ENCODE peak calls at places on chromosomes 2 and 18, in six cellular contexts. One of them, this sample, is unnamed.

GRCh38 chr2:37928377-37928776 is 3.3 kb downstream of the RMDN2 start:
- DNase-seq in lower lobe of right lung: no peak
- DNase-seq in heart right ventricle: no peak
- DNase-seq in right cardiac atrium: no peak
- DNase-seq in OCI-LY7: no peak
- DNase-seq in neural progenitor cell: no peak
- DNase-seq in this sample: no peak

GRCh38 chr2:143616452-143616851 is 487.2 kb downstream of the ARHGAP15 start:
- DNase-seq in lower lobe of right lung: no peak
- DNase-seq in heart right ventricle: no peak
- DNase-seq in right cardiac atrium: no peak
- DNase-seq in OCI-LY7: no peak
- DNase-seq in neural progenitor cell: no peak
- DNase-seq in this sample: no peak

GRCh38 chr18:7723558-7723957 is 156.4 kb downstream of the PTPRM start:
- DNase-seq in lower lobe of right lung: no peak
- DNase-seq in heart right ventricle: no peak
- DNase-seq in right cardiac atrium: no peak
- DNase-seq in OCI-LY7: no peak
- DNase-seq in neural progenitor cell: no peak
- DNase-seq in this sample: no peak

GRCh38 chr2:222477962-222478608 is 53.7 kb downstream of the SGPP2 start:
- DNase-seq in lower lobe of right lung: no peak
- DNase-seq in heart right ventricle: no peak
- DNase-seq in right cardiac atrium: no peak
- DNase-seq in OCI-LY7: no peak
- DNase-seq in neural progenitor cell: peak; percentile 74
- DNase-seq in this sample: no peak

GRCh38 chr2:207805566-207806226 is 36.0 kb upstream of the FZD5 start:
- DNase-seq in lower lobe of right lung: no peak
- DNase-seq in heart right ventricle: no peak
- DNase-seq in right cardiac atrium: no peak
- DNase-seq in OCI-LY7: no peak
- DNase-seq in neural progenitor cell: no peak
- DNase-seq in this sample: no peak

GRCh38 chr2:172288603-172289002 is 138.8 kb upstream of the ITGA6 start:
- DNase-seq in lower lobe of right lung: no peak
- DNase-seq in heart right ventricle: no peak
- DNase-seq in right cardiac atrium: no peak
- DNase-seq in OCI-LY7: no peak
- DNase-seq in neural progenitor cell: no peak
- DNase-seq in this sample: no peak

GRCh38 chr2:25664531-25665307 is 8.7 kb downstream of the DTNB start:
- DNase-seq in lower lobe of right lung: peak; percentile 57
- DNase-seq in heart right ventricle: peak; percentile 59
- DNase-seq in right cardiac atrium: peak; percentile 76
- DNase-seq in OCI-LY7: peak; percentile 55
- DNase-seq in neural progenitor cell: peak; percentile 79
- DNase-seq in this sample: no peak

GRCh38 chr2:190948671-190949070 is 65.3 kb downstream of the STAT1 start:
- DNase-seq in lower lobe of right lung: no peak
- DNase-seq in heart right ventricle: no peak
- DNase-seq in right cardiac atrium: peak; percentile 64
- DNase-seq in OCI-LY7: no peak
- DNase-seq in neural progenitor cell: no peak
- DNase-seq in this sample: no peak

GRCh38 chr2:43890855-43891254 is 52.1 kb downstream of the ABCG8 start:
- DNase-seq in lower lobe of right lung: no peak
- DNase-seq in heart right ventricle: no peak
- DNase-seq in right cardiac atrium: no peak
- DNase-seq in OCI-LY7: no peak
- DNase-seq in neural progenitor cell: no peak
- DNase-seq in this sample: no peak

GRCh38 chr18:21361297-21361880 is 119.4 kb downstream of the GREB1L start:
- DNase-seq in lower lobe of right lung: no peak
- DNase-seq in heart right ventricle: no peak
- DNase-seq in right cardiac atrium: no peak
- DNase-seq in OCI-LY7: no peak
- DNase-seq in neural progenitor cell: peak; percentile 62
- DNase-seq in this sample: no peak

GRCh38 chr2:233349005-233349998 is 5.0 kb upstream of the DGKD start:
- DNase-seq in lower lobe of right lung: peak; percentile 57
- DNase-seq in heart right ventricle: peak; percentile 63
- DNase-seq in right cardiac atrium: peak; percentile 61
- DNase-seq in OCI-LY7: peak; percentile 91
- DNase-seq in neural progenitor cell: no peak
- DNase-seq in this sample: no peak

GRCh38 chr2:3187467-3187866 is 190.2 kb downstream of the EIPR1 start:
- DNase-seq in lower lobe of right lung: peak; percentile 12
- DNase-seq in heart right ventricle: no peak
- DNase-seq in right cardiac atrium: no peak
- DNase-seq in OCI-LY7: no peak
- DNase-seq in neural progenitor cell: no peak
- DNase-seq in this sample: no peak

GRCh38 chr18:23650963-23651927 is 11.5 kb downstream of the ANKRD29 start:
- DNase-seq in lower lobe of right lung: no peak
- DNase-seq in heart right ventricle: no peak
- DNase-seq in right cardiac atrium: no peak
- DNase-seq in OCI-LY7: no peak
- DNase-seq in neural progenitor cell: no peak
- DNase-seq in this sample: peak; percentile 67

GRCh38 chr2:62112192-62112591 is 83.7 kb upstream of the B3GNT2 start:
- DNase-seq in lower lobe of right lung: no peak
- DNase-seq in heart right ventricle: no peak
- DNase-seq in right cardiac atrium: no peak
- DNase-seq in OCI-LY7: no peak
- DNase-seq in neural progenitor cell: peak; percentile 26
- DNase-seq in this sample: peak; percentile 17

GRCh38 chr18:49339146-49339545 is 121.3 kb downstream of the DYM start:
- DNase-seq in lower lobe of right lung: no peak
- DNase-seq in heart right ventricle: no peak
- DNase-seq in right cardiac atrium: no peak
- DNase-seq in OCI-LY7: no peak
- DNase-seq in neural progenitor cell: no peak
- DNase-seq in this sample: no peak

GRCh38 chr18:55419939-55420664 is 167.9 kb downstream of the TCF4 start:
- DNase-seq in lower lobe of right lung: no peak
- DNase-seq in heart right ventricle: no peak
- DNase-seq in right cardiac atrium: no peak
- DNase-seq in OCI-LY7: no peak
- DNase-seq in neural progenitor cell: peak; percentile 46
- DNase-seq in this sample: no peak

GRCh38 chr2:158779621-158780020 is 15.5 kb upstream of the DAPL1 start:
- DNase-seq in lower lobe of right lung: no peak
- DNase-seq in heart right ventricle: no peak
- DNase-seq in right cardiac atrium: no peak
- DNase-seq in OCI-LY7: no peak
- DNase-seq in neural progenitor cell: no peak
- DNase-seq in this sample: no peak

GRCh38 chr2:103008586-103008985 is 246.8 kb downstream of the TMEM182 start:
- DNase-seq in lower lobe of right lung: no peak
- DNase-seq in heart right ventricle: no peak
- DNase-seq in right cardiac atrium: no peak
- DNase-seq in OCI-LY7: no peak
- DNase-seq in neural progenitor cell: peak; percentile 57
- DNase-seq in this sample: no peak

GRCh38 chr2:47073641-47074040 is 81.5 kb downstream of the STPG4 start:
- DNase-seq in lower lobe of right lung: no peak
- DNase-seq in heart right ventricle: no peak
- DNase-seq in right cardiac atrium: peak; percentile 61
- DNase-seq in OCI-LY7: no peak
- DNase-seq in neural progenitor cell: no peak
- DNase-seq in this sample: no peak

DNA sequence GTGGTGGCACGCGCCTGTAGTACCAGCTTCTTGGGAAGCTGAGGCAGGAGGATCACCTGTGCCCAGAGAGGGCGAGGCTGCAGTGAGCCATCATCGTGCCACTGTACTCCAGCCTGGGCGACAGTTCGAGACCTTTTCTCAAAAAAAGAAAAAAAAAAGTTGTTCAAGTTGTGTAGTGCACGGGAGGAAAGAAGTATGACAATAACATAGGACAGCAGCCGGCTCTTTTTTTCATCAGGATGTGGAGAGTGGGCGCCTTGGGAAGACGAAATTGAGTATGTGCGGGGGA is 36.5 kb downstream of the PCBP1 start:
- DNase-seq in lower lobe of right lung: no peak
- DNase-seq in heart right ventricle: no peak
- DNase-seq in right cardiac atrium: no peak
- DNase-seq in OCI-LY7: no peak
- DNase-seq in neural progenitor cell: no peak
- DNase-seq in this sample: no peak
- H3K4me3 ChIP-seq in lower lobe of right lung: peak overlapping the region; percentile 65
- H3K4me3 ChIP-seq in heart right ventricle: peak overlapping the region; percentile 45
- H3K4me3 ChIP-seq in right cardiac atrium: peak overlapping the region; percentile 72
- H3K4me3 ChIP-seq in OCI-LY7: peak overlapping the region; percentile 63
- H3K4me3 ChIP-seq in neural progenitor cell: peak overlapping the region; percentile 71
- H3K4me3 ChIP-seq in this sample: no peak overlapping the region

DNA sequence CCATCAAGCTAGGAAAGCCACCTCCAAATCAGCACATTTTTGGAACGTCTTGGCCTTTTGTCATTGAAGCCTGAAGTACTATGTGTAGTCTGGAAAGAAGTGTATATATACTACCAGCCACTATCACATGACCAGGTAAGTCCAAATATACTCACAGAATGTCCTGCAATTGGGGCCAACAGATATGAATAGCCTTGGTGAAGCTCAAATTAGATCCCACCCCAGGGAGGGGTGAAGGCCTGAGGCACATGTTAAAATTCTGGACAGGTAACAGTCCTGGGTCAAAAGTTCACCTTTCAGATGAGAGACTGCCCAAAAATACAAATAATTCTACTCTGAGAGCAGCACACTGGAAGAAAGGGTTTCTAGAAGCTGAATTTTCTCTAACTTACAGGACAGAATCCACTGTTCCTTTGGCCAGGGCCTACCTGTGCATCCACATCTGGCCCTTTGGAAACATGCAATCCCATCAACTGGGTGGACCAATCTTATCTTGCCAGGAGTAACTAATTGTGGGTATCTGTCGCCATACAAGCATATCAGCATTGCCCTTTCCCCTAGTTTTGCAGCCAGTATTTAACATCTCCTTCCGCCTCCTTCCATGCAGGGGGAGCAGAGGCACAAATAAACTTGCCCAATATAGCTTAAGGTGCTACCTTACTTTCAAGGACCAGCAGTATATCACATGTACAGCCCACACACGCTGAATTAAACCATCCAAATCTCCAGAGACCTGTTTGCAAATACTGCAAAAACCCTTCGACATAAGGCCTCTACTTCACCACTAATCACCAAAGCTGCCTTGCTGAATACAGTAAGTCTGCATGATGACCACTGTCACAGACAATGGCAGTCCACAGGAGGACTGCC is 67.8 kb downstream of the EIF5B start:
- DNase-seq in lower lobe of right lung: no peak
- DNase-seq in heart right ventricle: no peak
- DNase-seq in right cardiac atrium: no peak
- DNase-seq in OCI-LY7: no peak
- DNase-seq in neural progenitor cell: no peak
- DNase-seq in this sample: no peak
- H3K4me3 ChIP-seq in lower lobe of right lung: no peak overlapping the region
- H3K4me3 ChIP-seq in heart right ventricle: no peak overlapping the region
- H3K4me3 ChIP-seq in right cardiac atrium: no peak overlapping the region
- H3K4me3 ChIP-seq in OCI-LY7: no peak overlapping the region
- H3K4me3 ChIP-seq in neural progenitor cell: no peak overlapping the region
- H3K4me3 ChIP-seq in this sample: no peak overlapping the region

DNA sequence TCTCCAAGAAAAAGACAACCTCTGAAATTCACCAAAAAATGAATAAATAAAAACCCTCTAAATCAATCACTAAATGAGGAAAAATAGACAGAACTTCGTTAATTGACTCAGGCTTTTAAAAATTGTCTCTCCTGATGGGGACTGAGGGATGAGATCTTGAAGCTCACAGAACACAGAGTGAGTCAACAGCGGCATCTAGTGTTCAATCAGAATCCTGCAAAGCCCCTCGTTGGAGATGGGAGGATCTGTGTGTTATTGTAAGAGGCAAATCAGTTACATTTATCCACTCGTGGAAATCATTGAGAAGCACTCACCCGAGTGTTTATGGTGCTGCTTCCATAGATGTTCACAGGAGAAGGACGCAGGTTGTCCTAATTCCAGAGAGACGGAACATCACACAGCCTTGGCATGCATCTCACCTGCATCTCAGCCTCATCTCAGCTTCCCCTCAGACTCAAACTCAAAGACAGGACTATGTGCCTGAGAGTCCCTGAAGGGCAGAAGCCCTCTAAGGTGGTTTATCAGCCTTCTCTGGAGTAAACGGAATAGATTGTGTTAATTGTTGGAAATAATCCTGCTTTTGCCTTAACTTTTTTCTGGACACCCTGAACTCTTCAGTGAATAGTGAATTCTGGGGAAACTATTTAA is 82.0 kb downstream of the MREG start:
- DNase-seq in lower lobe of right lung: no peak
- DNase-seq in heart right ventricle: peak; percentile 61
- DNase-seq in right cardiac atrium: peak; percentile 58
- DNase-seq in OCI-LY7: peak; percentile 71
- DNase-seq in neural progenitor cell: peak; percentile 74
- DNase-seq in this sample: no peak
- H3K4me3 ChIP-seq in lower lobe of right lung: peak overlapping the region; percentile 24
- H3K4me3 ChIP-seq in heart right ventricle: no peak overlapping the region
- H3K4me3 ChIP-seq in right cardiac atrium: no peak overlapping the region
- H3K4me3 ChIP-seq in OCI-LY7: no peak overlapping the region
- H3K4me3 ChIP-seq in neural progenitor cell: no peak overlapping the region
- H3K4me3 ChIP-seq in this sample: no peak overlapping the region

GRCh38 chr2:16626997-16627605 is 38.5 kb downstream of the CYRIA start:
- DNase-seq in lower lobe of right lung: no peak
- DNase-seq in heart right ventricle: no peak
- DNase-seq in right cardiac atrium: no peak
- DNase-seq in OCI-LY7: peak; percentile 80
- DNase-seq in neural progenitor cell: no peak
- DNase-seq in this sample: no peak

GRCh38 chr2:16624419-16624745 is 41.3 kb downstream of the CYRIA start:
- DNase-seq in lower lobe of right lung: no peak
- DNase-seq in heart right ventricle: no peak
- DNase-seq in right cardiac atrium: no peak
- DNase-seq in OCI-LY7: no peak
- DNase-seq in neural progenitor cell: no peak
- DNase-seq in this sample: no peak

GRCh38 chr2:16625201-16625729 is 40.4 kb downstream of the CYRIA start:
- DNase-seq in lower lobe of right lung: peak; percentile 59
- DNase-seq in heart right ventricle: peak; percentile 43
- DNase-seq in right cardiac atrium: peak; percentile 66
- DNase-seq in OCI-LY7: peak; percentile 83
- DNase-seq in neural progenitor cell: no peak
- DNase-seq in this sample: no peak

GRCh38 chr2:16626497-16626896 is 39.1 kb downstream of the CYRIA start:
- DNase-seq in lower lobe of right lung: no peak
- DNase-seq in heart right ventricle: no peak
- DNase-seq in right cardiac atrium: peak; percentile 52
- DNase-seq in OCI-LY7: peak; percentile 40
- DNase-seq in neural progenitor cell: no peak
- DNase-seq in this sample: no peak

DNA sequence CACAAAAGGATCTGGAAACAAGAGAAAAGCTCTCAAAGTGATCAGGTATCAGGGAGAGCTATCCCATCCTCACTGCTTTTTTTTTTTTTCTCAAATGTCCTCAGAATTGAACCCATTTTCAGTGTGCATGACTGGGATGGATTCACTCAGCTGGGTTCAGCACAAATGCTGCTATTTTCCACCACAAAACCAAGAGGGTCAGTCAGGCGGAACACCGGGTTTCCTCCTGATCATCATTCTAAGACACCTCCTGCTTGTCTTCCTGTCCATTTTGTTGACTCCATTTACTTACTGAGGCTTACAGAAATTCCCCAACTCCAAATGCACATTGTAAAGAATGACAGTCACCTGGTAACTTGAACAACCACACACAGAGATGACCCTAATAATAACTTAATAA is 39.9 kb downstream of the CYRIA start:
- DNase-seq in lower lobe of right lung: no peak
- DNase-seq in heart right ventricle: no peak
- DNase-seq in right cardiac atrium: no peak
- DNase-seq in OCI-LY7: peak; percentile 83
- DNase-seq in neural progenitor cell: no peak
- DNase-seq in this sample: no peak
- H3K4me3 ChIP-seq in lower lobe of right lung: no peak overlapping the region
- H3K4me3 ChIP-seq in heart right ventricle: no peak overlapping the region
- H3K4me3 ChIP-seq in right cardiac atrium: no peak overlapping the region
- H3K4me3 ChIP-seq in OCI-LY7: peak overlapping the region; percentile 66
- H3K4me3 ChIP-seq in neural progenitor cell: no peak overlapping the region
- H3K4me3 ChIP-seq in this sample: no peak overlapping the region